ENCODE peak calls at places on chromosomes 7 and 10, in six cellular contexts. T, M, I, F, U and Q are unnamed samples.
A peak's percentile ranks its signal among the peaks of the same experiment; 100 is the strongest.

GRCh38 chr7:107948645-107949442 is 54.1 kb downstream of the LAMB1 start:
- DNase-seq in M (no peak), F (no peak), T (peak; percentile 65), I (no peak), U (peak; percentile 94), Q (no peak)

GRCh38 chr7:118039963-118040489 is 143.9 kb upstream of the LSM8 start:
- DNase-seq in I (no peak), T (no peak), M (no peak), U (no peak), F (no peak), Q (no peak)

GRCh38 chr10:118722694-118723093 is 32.1 kb downstream of the CACUL1 start:
- DNase-seq in I (no peak), T (no peak), F (no peak), M (no peak), U (no peak), Q (no peak)

GRCh38 chr7:132065193-132065972 is 509.0 kb upstream of the PODXL start:
- DNase-seq in F (no peak), U (peak; percentile 97), I (no peak), T (peak; percentile 56), M (no peak), Q (peak; percentile 31)

GRCh38 chr7:156949541-156950380 is at the start of gene NOM1:
- DNase-seq in F (peak; percentile 78), U (peak; percentile 72), M (peak; percentile 99), I (peak; percentile 84), T (peak; percentile 90), Q (peak; percentile 93)

GRCh38 chr7:111835066-111835465 is 272.8 kb upstream of the IMMP2L start:
- DNase-seq in M (no peak), F (no peak), I (no peak), T (no peak), U (peak; percentile 86), Q (no peak)

GRCh38 chr10:82768040-82768439 is 893.0 kb downstream of the NRG3 start:
- DNase-seq in F (no peak), M (no peak), U (no peak), T (no peak), I (no peak), Q (no peak)

GRCh38 chr10:115491526-115492140 is 398.5 kb downstream of the ATRNL1 start:
- DNase-seq in U (no peak), M (no peak), T (no peak), F (no peak), I (no peak), Q (no peak)

GRCh38 chr7:32892521-32893224 is 1.1 kb upstream of the KBTBD2 start:
- DNase-seq in U (no peak), F (no peak), M (peak; percentile 25), T (peak; percentile 54), I (peak; percentile 18), Q (peak; percentile 73)

GRCh38 chr10:78756604-78757442 is 311.9 kb upstream of the ZMIZ1 start:
- DNase-seq in I (no peak), U (peak; percentile 96), F (no peak), M (no peak), T (peak; percentile 90), Q (no peak)

GRCh38 chr7:124032369-124033092 is at the start of gene TMEM229A:
- DNase-seq in M (peak; percentile 55), I (no peak), U (peak; percentile 5), T (peak; percentile 48), F (no peak), Q (peak; percentile 63)

GRCh38 chr10:129583831-129584230 is 116.8 kb downstream of the MGMT start:
- DNase-seq in I (no peak), T (no peak), M (no peak), U (no peak), F (no peak), Q (no peak)

GRCh38 chr7:36653011-36653670 is 71.2 kb downstream of the AOAH start:
- DNase-seq in U (peak; percentile 61), F (no peak), M (no peak), I (no peak), T (no peak), Q (peak; percentile 40)

GRCh38 chr7:131600578-131600977 is 44.1 kb upstream of the PODXL start:
- DNase-seq in M (no peak), F (no peak), T (no peak), I (no peak), U (peak; percentile 17), Q (no peak)

GRCh38 chr7:46559194-46559576 is 638.1 kb upstream of the IGFBP3 start:
- DNase-seq in M (no peak), T (no peak), I (no peak), F (no peak), U (peak; percentile 69), Q (no peak)

GRCh38 chr10:102819054-102819453 is 18.2 kb downstream of the CYP17A1 start:
- DNase-seq in I (no peak), U (no peak), T (peak; percentile 55), M (no peak), F (no peak), Q (no peak)

GRCh38 chr7:45031829-45032228 is 31.8 kb downstream of the CCM2 start:
- DNase-seq in F (no peak), I (no peak), T (no peak), U (no peak), M (no peak), Q (no peak)

GRCh38 chr7:64951250-64951848 is 39.5 kb downstream of the ZNF117 start:
- DNase-seq in M (peak; percentile 34), F (peak; percentile 12), I (no peak), U (peak; percentile 24), T (no peak), Q (no peak)

GRCh38 chr10:116594525-116595035 is 3.8 kb downstream of the PNLIPRP1 start:
- DNase-seq in M (no peak), I (no peak), U (no peak), T (no peak), F (no peak), Q (no peak)

GRCh38 chr10:23384364-23384763 is 39.8 kb upstream of the C10orf67 start:
- DNase-seq in M (no peak), U (no peak), T (no peak), F (no peak), I (no peak), Q (no peak)

GRCh38 chr10:131421381-131421780 is 109.9 kb upstream of the TCERG1L start:
- DNase-seq in T (no peak), I (no peak), M (no peak), U (no peak), F (no peak), Q (no peak)

GRCh38 chr10:21831986-21832735 is 171.4 kb downstream of the DNAJC1 start:
- DNase-seq in F (no peak), I (no peak), U (no peak), M (no peak), T (no peak), Q (no peak)

GRCh38 chr7:43850348-43851116 is 18.8 kb downstream of the MRPS24 start:
- DNase-seq in T (no peak), U (no peak), M (no peak), I (no peak), F (no peak), Q (no peak)

GRCh38 chr7:130069179-130069977 is 956 bp upstream of the KLHDC10 start:
- DNase-seq in I (no peak), F (no peak), T (no peak), U (no peak), M (no peak), Q (peak; percentile 13)

GRCh38 chr10:123882177-123882576 is 9.4 kb downstream of the CPXM2 start:
- DNase-seq in I (no peak), M (no peak), U (no peak), F (no peak), T (no peak), Q (no peak)

GRCh38 chr10:114684822-114685209 is 26.7 kb upstream of the ABLIM1 start:
- DNase-seq in M (peak; percentile 45), U (peak; percentile 61), F (no peak), T (no peak), I (no peak), Q (no peak)

GRCh38 chr7:17274551-17275245 is 23.8 kb upstream of the AHR start:
- DNase-seq in I (no peak), U (peak; percentile 41), M (no peak), F (no peak), T (no peak), Q (no peak)

GRCh38 chr10:121406823-121407545 is 191.3 kb downstream of the FGFR2 start:
- DNase-seq in T (no peak), I (no peak), U (no peak), M (no peak), F (no peak), Q (no peak)

GRCh38 chr10:25704622-25705021 is 229.4 kb upstream of the MYO3A start:
- DNase-seq in T (no peak), U (no peak), I (no peak), M (no peak), F (no peak), Q (no peak)

GRCh38 chr10:12717981-12718707 is 283.4 kb downstream of the CCDC3 start:
- DNase-seq in I (no peak), T (no peak), M (no peak), F (no peak), U (peak; percentile 65), Q (no peak)

GRCh38 chr7:146655928-146656797 is 539.6 kb downstream of the CNTNAP2 start:
- DNase-seq in T (no peak), I (no peak), M (peak; percentile 70), U (no peak), F (no peak), Q (no peak)

GRCh38 chr10:98628241-98628640 is 181.5 kb upstream of the HPS1 start:
- DNase-seq in T (no peak), I (no peak), F (no peak), U (no peak), M (no peak), Q (no peak)

GRCh38 chr7:19617921-19618320 is 90.9 kb downstream of the POLR1F start:
- DNase-seq in I (no peak), T (no peak), U (no peak), F (no peak), M (no peak), Q (no peak)

GRCh38 chr7:27185708-27186449 is 847 bp upstream of the HOXA11 start:
- DNase-seq in F (no peak), I (no peak), T (peak; percentile 23), M (no peak), U (no peak), Q (peak; percentile 56)